ENCODE peak calls at places on chromosome 2, in eight cellular contexts. F, C, Z, D, Q, M, S and Y are unnamed samples.

GRCh38 chr2:107525420-107525819 is 301.3 kb upstream of the RGPD4 start:
- DNase-seq in F (no peak), C (no peak), Z (no peak), D (no peak), Q (no peak), M (no peak), S (no peak), Y (peak; percentile 47)

GRCh38 chr2:12314119-12314735 is 402.5 kb upstream of the TRIB2 start:
- DNase-seq in F (no peak), C (no peak), Z (no peak), D (no peak), Q (no peak), M (no peak), S (no peak), Y (no peak)

GRCh38 chr2:211103989-211104388 is 547.6 kb downstream of the CPS1 start:
- DNase-seq in F (no peak), C (peak; percentile 6), Z (no peak), D (no peak), Q (peak; percentile 10), M (no peak), S (no peak), Y (no peak)

GRCh38 chr2:213923543-213923942 is 487.3 kb upstream of the VWC2L start:
- DNase-seq in F (no peak), C (no peak), Z (no peak), D (no peak), Q (no peak), M (no peak), S (no peak), Y (no peak)

GRCh38 chr2:216773072-216773471 is 77.7 kb upstream of the IGFBP5 start:
- DNase-seq in F (no peak), C (no peak), Z (no peak), D (no peak), Q (no peak), M (no peak), S (peak; percentile 77), Y (no peak)

GRCh38 chr2:164014068-164014577 is 278.3 kb upstream of the FIGN start:
- DNase-seq in F (no peak), C (no peak), Z (no peak), D (no peak), Q (no peak), M (peak; percentile 11), S (peak; percentile 23), Y (no peak)

GRCh38 chr2:21118302-21118920 is 5.4 kb upstream of the TDRD15 start:
- DNase-seq in F (no peak), C (no peak), Z (no peak), D (no peak), Q (no peak), M (peak; percentile 20), S (no peak), Y (peak; percentile 18)

GRCh38 chr2:6824962-6825361 is 40.7 kb downstream of the CMPK2 start:
- DNase-seq in F (peak; percentile 20), C (no peak), Z (peak; percentile 22), D (no peak), Q (no peak), M (peak; percentile 59), S (no peak), Y (no peak)

GRCh38 chr2:182426082-182426914 is 538 bp downstream of the PDE1A start:
- DNase-seq in F (no peak), C (peak; percentile 2), Z (no peak), D (no peak), Q (no peak), M (no peak), S (no peak), Y (peak; percentile 7)

GRCh38 chr2:234015861-234016260 is 34.6 kb upstream of the SPP2 start:
- DNase-seq in F (no peak), C (no peak), Z (no peak), D (no peak), Q (no peak), M (no peak), S (no peak), Y (no peak)

GRCh38 chr2:5507374-5507773 is 184.8 kb upstream of the SOX11 start:
- DNase-seq in F (no peak), C (no peak), Z (no peak), D (no peak), Q (no peak), M (no peak), S (no peak), Y (no peak)

GRCh38 chr2:98118852-98119251 is 31.9 kb downstream of the VWA3B start:
- DNase-seq in F (no peak), C (no peak), Z (no peak), D (no peak), Q (no peak), M (peak; percentile 73), S (no peak), Y (no peak)

GRCh38 chr2:65231892-65232477 is 4.4 kb downstream of the ACTR2 start:
- DNase-seq in F (no peak), C (no peak), Z (no peak), D (no peak), Q (no peak), M (no peak), S (no peak), Y (no peak)

GRCh38 chr2:138787053-138787666 is 7.0 kb upstream of the NXPH2 start:
- DNase-seq in F (peak; percentile 3), C (peak; percentile 34), Z (peak; percentile 11), D (no peak), Q (no peak), M (peak; percentile 33), S (no peak), Y (peak; percentile 39)

GRCh38 chr2:1713156-1713838 is 31.0 kb downstream of the PXDN start:
- DNase-seq in F (no peak), C (no peak), Z (no peak), D (no peak), Q (no peak), M (no peak), S (no peak), Y (no peak)

GRCh38 chr2:84435331-84436081 is 23.6 kb downstream of the SUCLG1 start:
- DNase-seq in F (no peak), C (no peak), Z (no peak), D (no peak), Q (no peak), M (no peak), S (no peak), Y (no peak)

GRCh38 chr2:6370753-6371152 is 495.0 kb downstream of the CMPK2 start:
- DNase-seq in F (no peak), C (no peak), Z (no peak), D (no peak), Q (no peak), M (no peak), S (no peak), Y (no peak)

GRCh38 chr2:224263571-224264043 is 138.3 kb downstream of the FAM124B start:
- DNase-seq in F (no peak), C (no peak), Z (no peak), D (no peak), Q (no peak), M (peak; percentile 4), S (no peak), Y (peak; percentile 31)

GRCh38 chr2:235244497-235245215 is 249.2 kb upstream of the AGAP1 start:
- DNase-seq in F (no peak), C (no peak), Z (no peak), D (no peak), Q (no peak), M (no peak), S (no peak), Y (no peak)

GRCh38 chr2:27798948-27799645 is 27.6 kb downstream of the MRPL33 start:
- DNase-seq in F (peak; percentile 100), C (peak; percentile 83), Z (peak; percentile 99), D (no peak), Q (peak; percentile 18), M (peak; percentile 100), S (peak; percentile 72), Y (peak; percentile 100)

GRCh38 chr2:134144081-134144596 is 109.7 kb upstream of the MGAT5 start:
- DNase-seq in F (no peak), C (no peak), Z (no peak), D (no peak), Q (no peak), M (no peak), S (no peak), Y (no peak)

DNA sequence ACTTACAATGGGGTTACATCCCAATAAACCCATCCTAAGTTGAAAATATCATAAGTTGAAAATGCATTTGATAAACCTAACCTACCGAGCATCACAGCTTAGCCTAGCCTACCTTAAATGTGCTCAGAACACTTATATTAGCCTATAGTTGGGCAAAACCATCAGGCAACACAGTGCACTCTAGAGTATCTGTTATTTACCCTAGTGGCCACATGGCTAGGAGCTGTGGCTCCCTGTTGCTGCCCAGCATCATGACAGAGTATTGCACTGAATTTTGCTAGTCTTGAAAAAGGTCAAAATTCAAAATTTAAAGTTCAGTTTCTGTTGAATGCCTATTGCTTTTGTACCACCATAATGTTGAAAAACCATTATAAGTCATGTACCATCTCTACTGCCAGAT is 482.7 kb upstream of the ZEB2 start:
- DNase-seq in F (no peak), C (no peak), Z (no peak), D (no peak), Q (no peak), M (no peak), S (no peak), Y (no peak)
- TF ChIP-seq CTCF in F (no peak), C (no peak), Z (no peak), D (no peak), Q (no peak), M (no peak), S (no peak), Y (no peak)

GRCh38 chr2:16746833-16747232 is 81.2 kb upstream of the CYRIA start:
- DNase-seq in F (no peak), C (no peak), Z (no peak), D (no peak), Q (no peak), M (no peak), S (no peak), Y (no peak)

GRCh38 chr2:16746329-16746728 is 80.7 kb upstream of the CYRIA start:
- DNase-seq in F (no peak), C (no peak), Z (no peak), D (no peak), Q (no peak), M (no peak), S (no peak), Y (no peak)

GRCh38 chr2:16747706-16748105 is 82.1 kb upstream of the CYRIA start:
- DNase-seq in F (no peak), C (no peak), Z (no peak), D (no peak), Q (no peak), M (no peak), S (no peak), Y (no peak)

GRCh38 chr2:16745466-16745865 is 79.8 kb upstream of the CYRIA start:
- DNase-seq in F (no peak), C (no peak), Z (no peak), D (no peak), Q (no peak), M (peak; percentile 14), S (no peak), Y (peak; percentile 58)

GRCh38 chr2:16747257-16747656 is 81.6 kb upstream of the CYRIA start:
- DNase-seq in F (no peak), C (no peak), Z (no peak), D (no peak), Q (no peak), M (no peak), S (no peak), Y (no peak)
- TF ChIP-seq CTCF in F (no peak), C (no peak), Z (no peak), D (no peak), Q (no peak), M (no peak), S (no peak), Y (no peak)

GRCh38 chr2:238593678-238594077 is 167.0 kb downstream of the ASB1 start:
- DNase-seq in F (no peak), C (no peak), Z (no peak), D (no peak), Q (no peak), M (no peak), S (no peak), Y (no peak)
- TF ChIP-seq CTCF in F (no peak), C (no peak), Z (no peak), D (no peak), Q (no peak), M (no peak), S (no peak), Y (no peak)

GRCh38 chr2:208807756-208808155 is 401.2 kb downstream of the PTH2R start:
- DNase-seq in F (no peak), C (no peak), Z (no peak), D (no peak), Q (no peak), M (peak; percentile 6), S (no peak), Y (peak; percentile 46)
- TF ChIP-seq CTCF in F (no peak), C (no peak), Z (no peak), D (no peak), Q (no peak), M (no peak), S (no peak), Y (no peak)